ENCODE peak calls at places on chromosomes 16 and 17, in nine cellular contexts. R is naive thymus-derived CD4-positive, alpha-beta T cell; S is posterior vena cava; P is iris pigment epithelial cell; V is uterus; N is left ventricle myocardium inferior; G is myocyte; M is Caki2; I is HS-5. Y is an unnamed sample.

GRCh38 chr17:35540589-35541404 is 3.3 kb upstream of the SLFN12L start:
- DNase-seq in R (peak), S (no peak), P (peak), V (peak), N (peak), G (peak), M (no peak), I (no peak), Y (no peak)

GRCh38 chr16:67987460-67988160 is 7.3 kb upstream of the DPEP3 start:
- DNase-seq in R (no peak), S (no peak), P (no peak), V (peak), N (no peak), G (peak), M (no peak), I (no peak), Y (no peak)

GRCh38 chr17:51590071-51590470 is 329.7 kb downstream of the UTP18 start:
- DNase-seq in R (no peak), S (no peak), P (no peak), V (no peak), N (no peak), G (no peak), M (no peak), I (no peak), Y (no peak)

GRCh38 chr16:54927125-54928015 is 3.3 kb upstream of the IRX5 start:
- DNase-seq in R (no peak), S (no peak), P (no peak), V (no peak), N (no peak), G (no peak), M (peak), I (no peak), Y (no peak)

GRCh38 chr17:7083592-7083991 is 3.5 kb upstream of the CLEC10A start:
- DNase-seq in R (no peak), S (no peak), P (peak), V (no peak), N (no peak), G (no peak), M (peak), I (no peak), Y (no peak)

GRCh38 chr17:60573139-60573975 is 26.6 kb upstream of the PPM1D start:
- DNase-seq in R (no peak), S (no peak), P (peak), V (peak), N (no peak), G (no peak), M (no peak), I (no peak), Y (no peak)

GRCh38 chr16:3503513-3503912 is 2.7 kb downstream of the CLUAP1 start:
- DNase-seq in R (peak), S (peak), P (no peak), V (no peak), N (no peak), G (no peak), M (no peak), I (no peak), Y (no peak)

GRCh38 chr17:73045722-73046121 is 46.8 kb downstream of the SLC39A11 start:
- DNase-seq in R (no peak), S (peak), P (no peak), V (no peak), N (no peak), G (peak), M (no peak), I (no peak), Y (no peak)

GRCh38 chr16:54026456-54026855 is 260.1 kb downstream of the IRX3 start:
- DNase-seq in R (no peak), S (no peak), P (peak), V (no peak), N (no peak), G (no peak), M (no peak), I (peak), Y (no peak)

GRCh38 chr16:2364638-2365210 is 24.2 kb upstream of the ABCA3 start:
- DNase-seq in R (no peak), S (no peak), P (peak), V (no peak), N (no peak), G (peak), M (no peak), I (no peak), Y (no peak)

GRCh38 chr16:53504161-53504663 is 1.2 kb upstream of the AKTIP start:
- DNase-seq in R (peak), S (peak), P (peak), V (peak), N (peak), G (peak), M (peak), I (no peak), Y (no peak)

GRCh38 chr17:46163316-46163715 is 29.9 kb downstream of the KANSL1 start:
- DNase-seq in R (no peak), S (no peak), P (no peak), V (no peak), N (no peak), G (no peak), M (no peak), I (no peak), Y (no peak)

GRCh38 chr16:49575352-49576172 is 202.0 kb downstream of the C16orf78 start:
- DNase-seq in R (no peak), S (peak), P (no peak), V (no peak), N (peak), G (no peak), M (no peak), I (no peak), Y (no peak)

GRCh38 chr16:27706156-27706705 is 156.3 kb downstream of the KATNIP start:
- DNase-seq in R (no peak), S (peak), P (no peak), V (no peak), N (no peak), G (no peak), M (no peak), I (no peak), Y (no peak)

GRCh38 chr16:2897110-2897509 is 14.1 kb downstream of the FLYWCH2 start:
- DNase-seq in R (no peak), S (no peak), P (peak), V (no peak), N (no peak), G (peak), M (no peak), I (no peak), Y (no peak)

GRCh38 chr16:57810197-57811024 is 8.1 kb upstream of the KIFC3 start:
- DNase-seq in R (no peak), S (peak), P (peak), V (peak), N (peak), G (peak), M (peak), I (peak), Y (no peak)

GRCh38 chr17:78672880-78673371 is 95.7 kb upstream of the DNAH17 start:
- DNase-seq in R (no peak), S (no peak), P (peak), V (no peak), N (no peak), G (peak), M (peak), I (no peak), Y (no peak)

GRCh38 chr16:69924777-69925191 is 26.4 kb upstream of the CLEC18A start:
- DNase-seq in R (no peak), S (peak), P (peak), V (peak), N (peak), G (peak), M (no peak), I (peak), Y (no peak)

GRCh38 chr16:84098939-84099338 is 17.8 kb downstream of the MBTPS1 start:
- DNase-seq in R (no peak), S (no peak), P (no peak), V (no peak), N (no peak), G (no peak), M (peak), I (no peak), Y (no peak)

GRCh38 chr17:82862758-82863645 is 23.2 kb upstream of the ZNF750 start:
- DNase-seq in R (no peak), S (peak), P (no peak), V (no peak), N (no peak), G (peak), M (no peak), I (no peak), Y (no peak)

GRCh38 chr16:10992797-10993196 is 48.4 kb downstream of the CLEC16A start:
- DNase-seq in R (no peak), S (no peak), P (peak), V (no peak), N (no peak), G (peak), M (peak), I (peak), Y (no peak)

GRCh38 chr17:42675984-42676423 is 790 bp downstream of the PLEKHH3 start:
- DNase-seq in R (no peak), S (peak), P (peak), V (peak), N (peak), G (peak), M (peak), I (no peak), Y (no peak)

GRCh38 chr16:83835972-83836566 is 28.3 kb downstream of the HSBP1 start:
- DNase-seq in R (no peak), S (no peak), P (peak), V (no peak), N (no peak), G (peak), M (peak), I (peak), Y (peak)